ENCODE peak calls at places on chromosome 4, in four cellular contexts. G is MM.1S, S is hepatocyte, I is OCI-LY7. R is an unnamed sample.

GRCh38 chr4:140099993-140100392 is 54.0 kb downstream of the MAML3 start:
- DNase-seq in I (no peak), G (no peak), S (no peak), R (no peak)

GRCh38 chr4:101791189-101791572 is 651 bp downstream of the BANK1 start:
- DNase-seq in S (no peak), G (no peak), I (no peak), R (no peak)

GRCh38 chr4:6205973-6206372 is 5.6 kb upstream of the JAKMIP1 start:
- DNase-seq in S (no peak), I (no peak), G (no peak), R (no peak)

GRCh38 chr4:73705721-73706120 is 34.6 kb upstream of the CXCL8 start:
- DNase-seq in G (no peak), S (no peak), I (no peak), R (peak)

GRCh38 chr4:109444182-109444844 is 10.7 kb downstream of the SEC24B start:
- DNase-seq in S (no peak), I (peak), G (no peak), R (no peak)

GRCh38 chr4:139609647-139610046 is 53.6 kb upstream of the SETD7 start:
- DNase-seq in G (no peak), S (no peak), I (no peak), R (peak)

GRCh38 chr4:21869978-21870745 is 78.4 kb downstream of the KCNIP4 start:
- DNase-seq in G (no peak), I (no peak), S (no peak), R (no peak)

GRCh38 chr4:108531461-108531860 is 88.9 kb upstream of the RPL34 start:
- DNase-seq in S (no peak), I (no peak), G (no peak), R (no peak)

GRCh38 chr4:16072168-16072567 is 11.7 kb downstream of the PROM1 start:
- DNase-seq in I (no peak), G (no peak), S (no peak), R (no peak)

GRCh38 chr4:6343950-6344408 is 74.3 kb downstream of the WFS1 start:
- DNase-seq in S (peak), G (peak), I (peak), R (peak)

GRCh38 chr4:139243448-139244365 is 36.3 kb downstream of the MGARP start:
- DNase-seq in G (peak), I (no peak), S (peak), R (peak)

GRCh38 chr4:10117424-10118354 is 1.1 kb upstream of the WDR1 start:
- DNase-seq in S (peak), I (peak), G (no peak), R (peak)

GRCh38 chr4:173370130-173370476 is 651 bp upstream of the SAP30 start:
- DNase-seq in S (no peak), I (peak), G (no peak), R (no peak)

GRCh38 chr4:56689231-56689630 is 8.1 kb upstream of the HOPX start:
- DNase-seq in S (no peak), G (no peak), I (no peak), R (no peak)

GRCh38 chr4:102842367-102842766 is 15.0 kb upstream of the UBE2D3 start:
- DNase-seq in G (no peak), S (no peak), I (peak), R (no peak)

GRCh38 chr4:96164814-96165351 is 325.0 kb downstream of the PDHA2 start:
- DNase-seq in S (no peak), I (no peak), G (no peak), R (peak)

GRCh38 chr4:105572296-105572695 is 19.9 kb downstream of the ARHGEF38 start:
- DNase-seq in S (no peak), I (no peak), G (no peak), R (no peak)

GRCh38 chr4:187484186-187484585 is 511.4 kb upstream of the ZFP42 start:
- DNase-seq in G (no peak), I (no peak), S (no peak), R (no peak)

GRCh38 chr4:152539556-152540292 is 3.8 kb upstream of the FBXW7 start:
- DNase-seq in I (peak), G (no peak), S (no peak), R (no peak)

GRCh38 chr4:165457793-165458192 is 79.0 kb downstream of the CPE start:
- DNase-seq in I (no peak), S (no peak), G (no peak), R (no peak)

GRCh38 chr4:15457401-15458201 is 12.1 kb upstream of the CC2D2A start:
- DNase-seq in I (peak), G (peak), S (peak), R (peak)

GRCh38 chr4:174847801-174848427 is 18.9 kb upstream of the GLRA3 start:
- DNase-seq in G (peak), I (no peak), S (no peak), R (no peak)

GRCh38 chr4:6362896-6363295 is 93.2 kb downstream of the WFS1 start:
- DNase-seq in G (peak), I (peak), S (peak), R (peak)

GRCh38 chr4:110020139-110020538 is 107.5 kb downstream of the EGF start:
- DNase-seq in I (no peak), S (no peak), G (no peak), R (no peak)

GRCh38 chr4:37889849-37890500 is 909 bp upstream of the TBC1D1 start:
- DNase-seq in I (no peak), G (no peak), S (peak), R (peak)

GRCh38 chr4:8846864-8847263 is 24.8 kb downstream of the HMX1 start:
- DNase-seq in I (no peak), S (no peak), G (no peak), R (no peak)

GRCh38 chr4:14110407-14110806 is 482.9 kb upstream of the BOD1L1 start:
- DNase-seq in S (no peak), I (no peak), G (no peak), R (peak)

GRCh38 chr4:150799207-150799606 is 215.9 kb downstream of the LRBA start:
- DNase-seq in G (no peak), I (no peak), S (no peak), R (no peak)

GRCh38 chr4:99817310-99817885 is 771 bp downstream of the DAPP1 start:
- DNase-seq in S (no peak), I (peak), G (peak), R (no peak)

DNA sequence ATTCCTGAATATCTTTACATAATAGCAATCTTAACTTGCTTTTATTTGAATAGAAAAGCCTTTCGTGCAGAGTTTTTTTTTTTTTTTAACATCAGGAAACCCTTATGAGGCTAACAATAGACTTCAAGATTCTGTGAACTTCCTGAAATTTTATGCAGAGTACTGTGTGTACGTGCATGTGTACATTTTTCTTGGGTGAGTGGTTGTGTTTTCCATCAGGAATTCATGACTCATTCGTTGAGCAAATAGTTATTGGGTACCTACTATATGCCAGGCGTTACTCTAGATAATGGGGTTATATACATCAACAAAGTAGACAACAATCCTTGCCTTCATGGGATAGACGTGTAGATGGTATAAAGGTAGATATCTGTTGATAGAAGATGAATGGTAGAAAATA is 59.1 kb downstream of the MRPL1 start:
- DNase-seq in I (no peak), G (no peak), S (peak), R (peak)
- H3K4me2 ChIP-seq in I (no peak), G (no peak), S (peak), R (peak)

GRCh38 chr4:32987111-32987510 is 2266.9 kb downstream of the PCDH7 start:
- DNase-seq in S (no peak), I (no peak), G (no peak), R (no peak)
- H2AFZ ChIP-seq in S (no peak), I (no peak), G (no peak), R (no peak)

DNA sequence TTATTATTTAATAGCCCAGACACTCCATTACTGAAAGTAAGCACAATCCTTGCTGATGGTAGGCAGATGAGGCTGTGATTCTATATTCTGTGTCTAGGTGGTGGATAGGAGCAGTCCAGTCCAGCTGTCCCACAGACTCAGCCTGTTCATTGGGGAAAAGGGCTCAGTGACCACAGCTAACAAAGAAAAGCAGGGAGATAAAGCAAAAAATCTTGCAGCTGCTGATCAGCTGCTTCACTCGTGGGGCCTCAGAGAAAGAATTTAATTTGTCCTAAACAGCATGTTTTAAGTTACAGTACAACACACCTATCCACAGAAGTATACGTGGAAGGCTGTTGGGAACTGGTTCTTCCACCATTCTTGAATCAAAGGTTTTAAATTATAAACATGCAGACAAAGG is 40.7 kb upstream of the ANK2 start:
- DNase-seq in S (no peak), G (no peak), I (no peak), R (no peak)
- TF ChIP-seq EZH2phosphoT487 in S (no peak), G (no peak), I (no peak), R (no peak)

DNA sequence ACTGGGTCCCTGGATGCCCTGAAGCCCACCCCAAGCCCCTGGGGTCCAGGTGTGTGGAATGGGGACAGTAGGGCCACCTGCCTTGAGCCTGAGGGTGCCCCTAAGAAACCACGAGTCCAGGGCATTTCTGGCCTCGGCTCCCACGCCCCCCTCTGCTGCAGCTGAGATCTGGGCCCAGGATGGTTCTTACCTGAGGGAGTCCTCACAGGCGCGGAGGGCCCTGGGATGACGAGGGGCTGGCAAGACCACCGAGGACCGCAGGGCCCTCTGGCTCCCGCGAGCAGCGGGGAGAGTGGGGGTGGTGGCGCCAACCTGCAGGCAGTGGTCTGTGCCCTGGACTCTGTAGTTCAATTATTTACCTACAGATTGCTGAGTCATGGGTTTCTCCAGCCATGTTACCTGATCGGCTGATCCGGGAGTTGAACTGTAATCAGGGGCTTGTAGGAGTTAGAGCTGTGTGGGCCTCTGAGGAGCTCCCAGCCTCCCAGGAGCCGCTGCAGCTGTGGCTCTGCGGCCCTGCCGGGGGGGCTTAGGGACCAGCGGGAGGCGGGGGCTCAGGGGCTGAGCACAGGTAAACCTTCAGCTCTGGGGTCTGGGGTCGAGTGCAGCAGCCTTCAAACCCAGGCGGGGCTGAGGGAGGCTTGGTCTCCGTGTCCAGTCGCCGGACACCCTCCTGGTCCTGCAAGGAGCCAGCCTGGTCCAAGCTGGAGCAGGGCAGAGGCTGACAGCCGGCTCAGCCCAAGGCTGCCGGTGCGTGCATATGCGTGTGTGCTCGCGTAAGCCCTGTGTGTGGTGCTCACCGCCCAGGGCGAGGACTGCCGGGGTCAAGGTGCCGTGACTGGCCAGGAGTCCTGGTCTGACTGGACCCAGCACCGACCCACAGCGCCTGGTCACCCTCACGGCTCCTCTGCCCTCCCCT is at the start of gene SLC26A1:
- DNase-seq in G (no peak), S (peak), I (no peak), R (no peak)
- H3K4me2 ChIP-seq in G (peak), S (peak), I (no peak), R (no peak)

GRCh38 chr4:128241981-128242380 is 45.6 kb downstream of the PGRMC2 start:
- DNase-seq in S (no peak), I (no peak), G (no peak), R (no peak)
- H2AFZ ChIP-seq in S (no peak), I (no peak), G (no peak), R (peak)

GRCh38 chr4:164379694-164380093 is 374.2 kb upstream of the SMIM31 start:
- DNase-seq in S (no peak), I (no peak), G (no peak), R (no peak)

GRCh38 chr4:164381859-164382258 is 372.1 kb upstream of the SMIM31 start:
- DNase-seq in G (no peak), S (no peak), I (no peak), R (no peak)

GRCh38 chr4:164384416-164384815 is 369.5 kb upstream of the SMIM31 start:
- DNase-seq in I (no peak), G (no peak), S (no peak), R (no peak)

DNA sequence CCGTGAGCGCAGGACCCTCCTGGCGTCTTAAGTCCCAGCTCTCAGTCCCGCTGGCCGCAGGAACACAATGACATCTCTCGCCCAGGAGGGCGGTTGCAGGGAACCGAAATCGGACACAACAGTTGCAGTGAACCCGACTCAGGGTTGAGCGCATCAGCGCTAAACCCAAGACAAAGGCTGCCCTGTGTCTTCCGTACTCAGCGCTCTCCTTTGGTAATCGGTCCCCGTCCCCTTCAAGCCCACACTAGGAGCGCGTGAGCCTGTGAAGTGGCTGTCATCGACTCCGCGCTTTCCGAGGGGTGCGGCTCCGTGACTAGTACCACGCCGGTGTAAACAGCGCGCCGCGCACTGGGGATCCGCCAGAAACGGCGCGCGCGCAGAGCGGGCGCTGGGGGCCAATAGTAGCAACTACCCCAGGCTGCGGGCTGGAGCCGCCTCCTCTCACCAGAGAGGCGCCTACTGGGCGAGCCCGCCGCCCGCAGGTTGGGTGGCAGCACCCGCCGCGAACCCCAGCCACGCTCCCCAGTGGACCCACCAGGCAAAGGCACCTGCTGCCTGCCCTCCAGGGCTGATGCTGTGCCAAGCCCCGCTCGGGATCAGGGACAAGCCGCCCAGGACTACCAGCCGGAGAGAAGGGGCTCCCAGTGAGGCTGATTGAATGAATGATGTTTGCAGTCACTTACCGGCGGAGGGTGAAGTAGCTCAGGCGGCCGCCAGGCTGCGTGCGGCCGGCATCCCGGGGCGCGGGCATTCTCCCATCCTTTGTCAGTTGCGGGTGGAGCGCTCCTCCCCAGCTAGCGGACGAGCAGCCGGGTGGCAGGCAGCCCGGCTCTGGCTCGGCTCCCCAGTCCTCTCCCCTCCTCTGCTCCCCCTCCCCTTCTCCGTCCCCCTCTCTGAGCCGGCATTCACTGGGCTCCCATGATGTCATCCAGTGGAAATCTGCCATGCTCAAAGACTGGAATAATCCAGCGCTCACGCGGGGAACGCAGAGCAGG is 370.4 kb upstream of the SMIM31 start:
- DNase-seq in S (peak), I (no peak), G (no peak), R (peak)
- TF ChIP-seq EZH2phosphoT487 in S (no peak), I (no peak), G (no peak), R (no peak)

GRCh38 chr4:153661915-153662314 is 22.2 kb upstream of the TLR2 start:
- DNase-seq in G (no peak), I (no peak), S (no peak), R (no peak)
- H3K4me2 ChIP-seq in G (no peak), I (no peak), S (no peak), R (no peak)

GRCh38 chr4:113444386-113444785 is 317.2 kb downstream of the CAMK2D start:
- DNase-seq in S (no peak), G (no peak), I (no peak), R (peak)

GRCh38 chr4:113445286-113445685 is 316.3 kb downstream of the CAMK2D start:
- DNase-seq in I (no peak), G (no peak), S (peak), R (peak)

GRCh38 chr4:113447061-113447460 is 314.5 kb downstream of the CAMK2D start:
- DNase-seq in G (no peak), S (no peak), I (no peak), R (peak)

GRCh38 chr4:113447695-113448265 is 313.8 kb downstream of the CAMK2D start:
- DNase-seq in G (peak), S (no peak), I (no peak), R (no peak)

DNA sequence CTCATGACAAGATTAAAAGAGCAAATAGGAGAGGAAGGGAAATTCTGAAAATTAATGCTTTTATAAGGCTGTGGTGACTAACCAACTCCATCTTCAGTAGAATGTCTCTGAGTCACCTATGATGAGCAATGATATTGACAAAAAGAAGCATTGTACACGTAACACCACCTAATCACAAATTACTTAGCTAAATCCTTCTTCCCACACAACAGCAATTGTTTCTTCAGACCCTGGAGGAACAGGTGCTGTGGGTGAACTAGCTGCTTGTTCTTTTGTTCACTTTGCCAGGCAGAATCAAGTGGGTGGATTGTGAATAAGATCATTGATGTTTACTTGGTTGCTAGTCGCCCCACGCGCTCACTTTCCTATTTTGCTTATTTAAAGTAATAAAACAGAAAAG is 315.5 kb downstream of the CAMK2D start:
- DNase-seq in G (no peak), I (no peak), S (no peak), R (peak)
- H2AFZ ChIP-seq in G (no peak), I (no peak), S (no peak), R (no peak)